ENCODE peak calls at places on chromosomes 6 and 20, in four cellular contexts. S, A, Z and D are unnamed samples.

GRCh38 chr20:32970973-32971300 is 33.3 kb downstream of the SUN5 start:
- DNase-seq in S (peak), A (no peak), Z (no peak), D (no peak)

GRCh38 chr6:168563656-168564055 is 122.7 kb downstream of the SMOC2 start:
- DNase-seq in S (no peak), A (no peak), Z (no peak), D (no peak)

GRCh38 chr6:134680433-134680832 is 269.5 kb downstream of the ALDH8A1 start:
- DNase-seq in S (no peak), A (no peak), Z (no peak), D (no peak)

GRCh38 chr20:59836768-59837167 is 96.7 kb downstream of the SYCP2 start:
- DNase-seq in S (no peak), A (no peak), Z (no peak), D (no peak)

GRCh38 chr6:137427670-137428290 is 66.4 kb downstream of the OLIG3 start:
- DNase-seq in S (no peak), A (no peak), Z (no peak), D (no peak)

GRCh38 chr20:5831539-5832237 is 81.5 kb downstream of the SHLD1 start:
- DNase-seq in S (no peak), A (no peak), Z (no peak), D (no peak)

GRCh38 chr20:57753332-57754164 is 43.7 kb upstream of the PMEPA1 start:
- DNase-seq in S (no peak), A (no peak), Z (no peak), D (no peak)

GRCh38 chr6:170293881-170294755 is 3.2 kb upstream of the DLL1 start:
- DNase-seq in S (no peak), A (no peak), Z (no peak), D (no peak)

GRCh38 chr6:128333581-128334223 is 186.7 kb downstream of the PTPRK start:
- DNase-seq in S (no peak), A (no peak), Z (no peak), D (no peak)

GRCh38 chr6:149016716-149017115 is 269.9 kb downstream of the UST start:
- DNase-seq in S (no peak), A (no peak), Z (no peak), D (no peak)

GRCh38 chr6:84866715-84867114 is 102.3 kb upstream of the TBX18 start:
- DNase-seq in S (peak), A (no peak), Z (no peak), D (no peak)

GRCh38 chr6:137241481-137242011 is 22.4 kb upstream of the IFNGR1 start:
- DNase-seq in S (no peak), A (peak), Z (no peak), D (no peak)

GRCh38 chr6:166691741-166692140 is 64.7 kb upstream of the RPS6KA2 start:
- DNase-seq in S (no peak), A (no peak), Z (no peak), D (no peak)

GRCh38 chr20:38228436-38228835 is 32.1 kb downstream of the KIAA1755 start:
- DNase-seq in S (no peak), A (no peak), Z (no peak), D (no peak)

GRCh38 chr20:13251556-13251955 is 30.5 kb downstream of the ISM1 start:
- DNase-seq in S (no peak), A (no peak), Z (no peak), D (no peak)

GRCh38 chr6:28543671-28544131 is 18.0 kb downstream of the GPX5 start:
- DNase-seq in S (no peak), A (no peak), Z (peak), D (no peak)

GRCh38 chr6:38113810-38114577 is 294.5 kb downstream of the ZFAND3 start:
- DNase-seq in S (no peak), A (no peak), Z (no peak), D (no peak)

GRCh38 chr20:1451092-1451491 is 15.6 kb downstream of the NSFL1C start:
- DNase-seq in S (no peak), A (no peak), Z (no peak), D (no peak)